ENCODE peak calls at places on chromosomes 7 and 10, in five cellular contexts. Z is left ventricle myocardium inferior, G is Calu3, M is WTC11, C is non-pigmented ciliary epithelial cell. D is an unnamed sample.

GRCh38 chr7:31104361-31105255 is 52.5 kb downstream of the ADCYAP1R1 start:
- DNase-seq in Z (no peak), C (no peak), G (no peak), M (no peak), D (no peak)

GRCh38 chr10:102758226-102758932 is 14.6 kb downstream of the WBP1L start:
- DNase-seq in G (no peak), Z (no peak), M (no peak), C (no peak), D (no peak)

GRCh38 chr10:44312401-44312800 is 72.5 kb downstream of the CXCL12 start:
- DNase-seq in Z (no peak), C (no peak), G (no peak), M (no peak), D (no peak)

GRCh38 chr10:108104697-108105096 is 940.2 kb upstream of the SORCS1 start:
- DNase-seq in M (no peak), Z (no peak), G (no peak), C (no peak), D (no peak)

GRCh38 chr7:21338728-21339164 is 89.1 kb upstream of the SP4 start:
- DNase-seq in C (no peak), M (no peak), Z (no peak), G (no peak), D (no peak)

GRCh38 chr7:34696415-34696814 is 38.4 kb downstream of the NPSR1 start:
- DNase-seq in M (no peak), G (no peak), C (no peak), Z (no peak), D (no peak)

GRCh38 chr10:132883391-132883881 is 58.9 kb downstream of the CFAP46 start:
- DNase-seq in Z (no peak), G (no peak), M (peak; percentile 8), C (no peak), D (peak; percentile 1)

GRCh38 chr10:97849491-97850402 is at the start of gene GOLGA7B:
- DNase-seq in G (peak; percentile 59), C (no peak), M (peak; percentile 75), Z (peak; percentile 18), D (peak; percentile 7)

GRCh38 chr10:125538947-125539649 is 143.9 kb downstream of the TEX36 start:
- DNase-seq in G (no peak), Z (peak; percentile 25), C (no peak), M (no peak), D (no peak)

GRCh38 chr10:95504187-95504800 is 56.9 kb downstream of the SORBS1 start:
- DNase-seq in Z (no peak), C (no peak), G (no peak), M (no peak), D (no peak)

GRCh38 chr7:38274493-38274892 is 1.1 kb upstream of the TARP start:
- DNase-seq in Z (no peak), C (no peak), M (no peak), G (no peak), D (peak; percentile 7)

GRCh38 chr10:3783313-3783689 is 1.7 kb downstream of the KLF6 start:
- DNase-seq in C (no peak), G (peak; percentile 64), Z (no peak), M (peak; percentile 62), D (peak; percentile 86)

GRCh38 chr7:139682136-139683013 is 95.4 kb downstream of the HIPK2 start:
- DNase-seq in Z (no peak), C (peak; percentile 31), M (no peak), G (no peak), D (peak; percentile 92)

GRCh38 chr7:20786049-20786412 is 655 bp downstream of the SP8 start:
- DNase-seq in M (no peak), Z (no peak), G (no peak), C (no peak), D (no peak)

GRCh38 chr10:3400368-3400767 is 227.8 kb upstream of the PITRM1 start:
- DNase-seq in M (no peak), G (no peak), C (no peak), Z (no peak), D (peak; percentile 59)

D was measured in IMR-90.